ENCODE peak calls at places on chromosomes 3 and 15, in five cellular contexts. X is B cell, T is bronchial epithelial cell, F is HFFc6, W is AG04450. A is an unnamed sample.

GRCh38 chr3:195005759-195006555 is 265.0 kb downstream of the XXYLT1 start:
- DNase-seq in X (no peak), T (no peak), F (no peak), W (no peak), A (no peak)

GRCh38 chr15:33329457-33329856 is 18.7 kb downstream of the RYR3 start:
- DNase-seq in X (no peak), T (no peak), F (no peak), W (no peak), A (no peak)

GRCh38 chr3:85864896-85865295 is 906.1 kb downstream of the CADM2 start:
- DNase-seq in X (no peak), T (no peak), F (no peak), W (no peak), A (no peak)

GRCh38 chr3:155286745-155287144 is 6.7 kb downstream of the STRIT1 start:
- DNase-seq in X (no peak), T (peak; percentile 43), F (peak; percentile 5), W (no peak), A (no peak)

GRCh38 chr3:52198643-52199608 is 966 bp downstream of the ALAS1 start:
- DNase-seq in X (no peak), T (no peak), F (no peak), W (no peak), A (no peak)

GRCh38 chr3:36538405-36538804 is 158.1 kb downstream of the STAC start:
- DNase-seq in X (no peak), T (no peak), F (no peak), W (no peak), A (no peak)

GRCh38 chr3:126300761-126301481 is 56.3 kb downstream of the KLF15 start:
- DNase-seq in X (no peak), T (no peak), F (no peak), W (no peak), A (no peak)

GRCh38 chr15:63252292-63252691 is 25.1 kb upstream of the APH1B start:
- DNase-seq in X (no peak), T (no peak), F (no peak), W (no peak), A (no peak)

GRCh38 chr3:168364992-168365391 is 269.3 kb upstream of the GOLIM4 start:
- DNase-seq in X (no peak), T (no peak), F (no peak), W (no peak), A (no peak)

GRCh38 chr3:50238549-50239026 is 2.6 kb downstream of the GNAI2 start:
- DNase-seq in X (no peak), T (no peak), F (no peak), W (no peak), A (peak; percentile 85)

GRCh38 chr3:138912237-138912636 is 34.7 kb downstream of the FOXL2 start:
- DNase-seq in X (no peak), T (no peak), F (no peak), W (no peak), A (no peak)

GRCh38 chr15:74976159-74976558 is 19.2 kb upstream of the SCAMP5 start:
- DNase-seq in X (no peak), T (no peak), F (no peak), W (no peak), A (no peak)
- TF ChIP-seq CTCF in X (no peak), T (no peak), F (no peak), W (no peak), A (no peak)

DNA sequence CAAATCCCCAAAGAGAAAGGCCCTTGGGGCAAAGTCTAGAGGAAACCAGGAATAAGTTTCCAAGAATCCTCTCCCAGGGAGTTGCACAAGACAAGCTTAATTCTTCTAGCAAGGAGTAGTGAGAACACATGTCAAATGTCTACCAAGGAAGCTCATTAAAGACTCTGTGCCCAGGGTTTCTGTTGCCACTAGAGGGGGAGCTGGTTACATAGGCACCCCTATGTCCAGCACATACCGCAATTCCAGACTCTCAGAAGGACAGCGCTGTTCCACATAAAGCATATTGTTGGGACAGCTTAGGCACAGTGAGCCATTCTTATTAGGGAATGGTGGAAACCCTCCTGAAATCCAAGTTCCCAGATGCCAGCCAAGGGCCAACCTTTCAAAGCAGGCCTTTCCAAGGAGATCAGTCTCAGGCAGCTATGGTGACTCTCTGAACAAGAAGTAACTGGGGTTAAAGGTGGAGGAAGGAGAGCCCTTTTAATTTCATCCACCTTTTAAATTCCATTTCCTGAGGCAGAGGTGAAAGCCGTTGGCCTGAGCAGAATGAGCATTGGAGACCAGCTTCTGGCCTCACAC is 194.1 kb downstream of the UACA start:
- DNase-seq in X (no peak), T (peak; percentile 34), F (peak; percentile 83), W (peak; percentile 38), A (peak; percentile 91)
- TF ChIP-seq CTCF in X (no peak), T (peak; percentile 35), F (peak; percentile 79), W (peak; percentile 71), A (peak; percentile 52)

GRCh38 chr15:69658401-69658945 is 205.9 kb downstream of the RPLP1 start:
- DNase-seq in X (no peak), T (no peak), F (no peak), W (no peak), A (no peak)
- TF ChIP-seq CTCF in X (no peak), T (no peak), F (no peak), W (no peak), A (no peak)

GRCh38 chr15:83068054-83068453 is 1.0 kb upstream of the BTBD1 start:
- DNase-seq in X (no peak), T (no peak), F (no peak), W (no peak), A (no peak)

GRCh38 chr15:83065431-83065830 is 1.6 kb downstream of the BTBD1 start:
- DNase-seq in X (no peak), T (no peak), F (no peak), W (no peak), A (no peak)

GRCh38 chr15:83067638-83067962 is 548 bp upstream of the BTBD1 start:
- DNase-seq in X (no peak), T (no peak), F (no peak), W (no peak), A (no peak)

GRCh38 chr15:83066034-83066760 is 855 bp downstream of the BTBD1 start:
- DNase-seq in X (no peak), T (no peak), F (no peak), W (no peak), A (peak; percentile 21)

GRCh38 chr15:83066761-83067637 is at the start of gene BTBD1:
- DNase-seq in X (peak; percentile 84), T (peak; percentile 94), F (peak; percentile 95), W (peak; percentile 90), A (peak; percentile 97)
- TF ChIP-seq CTCF in X (no peak), T (no peak), F (peak; percentile 59), W (no peak), A (no peak)

DNA sequence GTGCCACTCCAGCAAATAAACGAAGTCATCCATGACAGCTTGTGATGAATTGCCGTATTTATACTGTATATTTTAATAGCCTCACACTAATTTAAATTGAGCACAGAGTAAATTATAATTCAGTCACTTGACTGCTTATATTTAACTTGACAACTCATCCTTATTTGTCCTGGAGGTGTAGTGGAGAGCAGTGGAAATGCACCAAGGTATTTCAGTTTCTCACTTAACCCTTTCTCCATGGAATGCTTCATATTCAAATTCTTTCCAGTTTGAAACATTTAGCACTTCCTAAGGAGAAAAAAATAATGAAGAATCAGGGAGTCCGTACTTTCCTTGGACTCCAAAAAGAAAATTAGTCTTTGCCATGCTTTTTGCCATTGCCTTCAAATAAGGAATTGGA is 99.0 kb downstream of the MAP2K5 start:
- DNase-seq in X (no peak), T (no peak), F (no peak), W (no peak), A (no peak)
- TF ChIP-seq CTCF in X (no peak), T (no peak), F (peak; percentile 15), W (no peak), A (no peak)

GRCh38 chr15:89575146-89575655 is at the start of gene TICRR:
- DNase-seq in X (peak; percentile 96), T (peak; percentile 99), F (peak; percentile 100), W (peak; percentile 98), A (peak; percentile 100)
- TF ChIP-seq CTCF in X (no peak), T (no peak), F (no peak), W (no peak), A (no peak)